ENCODE peak calls at places on chromosomes 11 and 22, in eight cellular contexts. One of them, this sample, is unnamed.

GRCh38 chr22:19109198-19110063 is 12.8 kb downstream of the DGCR2 start:
- DNase-seq in RWPE1: peak; percentile 55
- DNase-seq in astrocyte of the cerebellum: no peak
- DNase-seq in tibial nerve: no peak
- DNase-seq in cardiac muscle cell: peak; percentile 87
- DNase-seq in foreskin fibroblast: peak; percentile 48
- DNase-seq in pancreas: no peak
- DNase-seq in heart left ventricle: no peak
- DNase-seq in this sample: no peak

GRCh38 chr11:76768091-76769047 is 14.8 kb upstream of the TSKU start:
- DNase-seq in RWPE1: no peak
- DNase-seq in astrocyte of the cerebellum: no peak
- DNase-seq in tibial nerve: no peak
- DNase-seq in cardiac muscle cell: peak; percentile 34
- DNase-seq in foreskin fibroblast: no peak
- DNase-seq in pancreas: no peak
- DNase-seq in heart left ventricle: peak; percentile 54
- DNase-seq in this sample: no peak

GRCh38 chr22:41638748-41639147 is 17.7 kb downstream of the XRCC6 start:
- DNase-seq in RWPE1: no peak
- DNase-seq in astrocyte of the cerebellum: no peak
- DNase-seq in tibial nerve: no peak
- DNase-seq in cardiac muscle cell: no peak
- DNase-seq in foreskin fibroblast: no peak
- DNase-seq in pancreas: no peak
- DNase-seq in heart left ventricle: no peak
- DNase-seq in this sample: no peak

GRCh38 chr11:100872951-100873350 is 185.9 kb downstream of the ARHGAP42 start:
- DNase-seq in RWPE1: no peak
- DNase-seq in astrocyte of the cerebellum: no peak
- DNase-seq in tibial nerve: no peak
- DNase-seq in cardiac muscle cell: peak; percentile 26
- DNase-seq in foreskin fibroblast: no peak
- DNase-seq in pancreas: no peak
- DNase-seq in heart left ventricle: no peak
- DNase-seq in this sample: no peak

GRCh38 chr11:47980907-47981621 is 705 bp downstream of the PTPRJ start:
- DNase-seq in RWPE1: peak; percentile 43
- DNase-seq in astrocyte of the cerebellum: no peak
- DNase-seq in tibial nerve: no peak
- DNase-seq in cardiac muscle cell: peak; percentile 54
- DNase-seq in foreskin fibroblast: peak; percentile 30
- DNase-seq in pancreas: peak; percentile 73
- DNase-seq in heart left ventricle: peak; percentile 55
- DNase-seq in this sample: peak; percentile 39

GRCh38 chr11:116421529-116422185 is 351.1 kb downstream of the BUD13 start:
- DNase-seq in RWPE1: no peak
- DNase-seq in astrocyte of the cerebellum: no peak
- DNase-seq in tibial nerve: no peak
- DNase-seq in cardiac muscle cell: no peak
- DNase-seq in foreskin fibroblast: no peak
- DNase-seq in pancreas: no peak
- DNase-seq in heart left ventricle: no peak
- DNase-seq in this sample: no peak

GRCh38 chr11:27207025-27207650 is 155.9 kb downstream of the CCDC34 start:
- DNase-seq in RWPE1: no peak
- DNase-seq in astrocyte of the cerebellum: no peak
- DNase-seq in tibial nerve: no peak
- DNase-seq in cardiac muscle cell: no peak
- DNase-seq in foreskin fibroblast: no peak
- DNase-seq in pancreas: no peak
- DNase-seq in heart left ventricle: no peak
- DNase-seq in this sample: no peak

GRCh38 chr11:46202149-46202548 is 75.3 kb upstream of the CREB3L1 start:
- DNase-seq in RWPE1: no peak
- DNase-seq in astrocyte of the cerebellum: no peak
- DNase-seq in tibial nerve: no peak
- DNase-seq in cardiac muscle cell: no peak
- DNase-seq in foreskin fibroblast: no peak
- DNase-seq in pancreas: no peak
- DNase-seq in heart left ventricle: no peak
- DNase-seq in this sample: no peak

GRCh38 chr11:65363770-65364169 is 9.2 kb downstream of the TIGD3 start:
- DNase-seq in RWPE1: no peak
- DNase-seq in astrocyte of the cerebellum: no peak
- DNase-seq in tibial nerve: no peak
- DNase-seq in cardiac muscle cell: peak; percentile 52
- DNase-seq in foreskin fibroblast: no peak
- DNase-seq in pancreas: no peak
- DNase-seq in heart left ventricle: no peak
- DNase-seq in this sample: no peak

GRCh38 chr11:100543386-100543785 is 143.7 kb upstream of the ARHGAP42 start:
- DNase-seq in RWPE1: no peak
- DNase-seq in astrocyte of the cerebellum: no peak
- DNase-seq in tibial nerve: no peak
- DNase-seq in cardiac muscle cell: no peak
- DNase-seq in foreskin fibroblast: no peak
- DNase-seq in pancreas: no peak
- DNase-seq in heart left ventricle: no peak
- DNase-seq in this sample: no peak

GRCh38 chr11:72227316-72228228 is 3.0 kb downstream of the INPPL1 start:
- DNase-seq in RWPE1: no peak
- DNase-seq in astrocyte of the cerebellum: peak; percentile 51
- DNase-seq in tibial nerve: no peak
- DNase-seq in cardiac muscle cell: no peak
- DNase-seq in foreskin fibroblast: no peak
- DNase-seq in pancreas: peak; percentile 26
- DNase-seq in heart left ventricle: no peak
- DNase-seq in this sample: no peak

GRCh38 chr11:116334596-116334995 is 438.2 kb downstream of the BUD13 start:
- DNase-seq in RWPE1: no peak
- DNase-seq in astrocyte of the cerebellum: no peak
- DNase-seq in tibial nerve: no peak
- DNase-seq in cardiac muscle cell: no peak
- DNase-seq in foreskin fibroblast: no peak
- DNase-seq in pancreas: no peak
- DNase-seq in heart left ventricle: no peak
- DNase-seq in this sample: no peak

GRCh38 chr11:72930011-72930410 is 115.8 kb downstream of the ATG16L2 start:
- DNase-seq in RWPE1: no peak
- DNase-seq in astrocyte of the cerebellum: no peak
- DNase-seq in tibial nerve: no peak
- DNase-seq in cardiac muscle cell: peak; percentile 61
- DNase-seq in foreskin fibroblast: no peak
- DNase-seq in pancreas: no peak
- DNase-seq in heart left ventricle: no peak
- DNase-seq in this sample: no peak

GRCh38 chr11:78801161-78801884 is 226.7 kb upstream of the NARS2 start:
- DNase-seq in RWPE1: no peak
- DNase-seq in astrocyte of the cerebellum: peak; percentile 91
- DNase-seq in tibial nerve: no peak
- DNase-seq in cardiac muscle cell: peak; percentile 91
- DNase-seq in foreskin fibroblast: peak; percentile 95
- DNase-seq in pancreas: no peak
- DNase-seq in heart left ventricle: no peak
- DNase-seq in this sample: no peak

GRCh38 chr11:78039919-78040671 is 17.0 kb upstream of the KCTD14 start:
- DNase-seq in RWPE1: peak; percentile 65
- DNase-seq in astrocyte of the cerebellum: no peak
- DNase-seq in tibial nerve: peak; percentile 33
- DNase-seq in cardiac muscle cell: peak; percentile 91
- DNase-seq in foreskin fibroblast: peak; percentile 92
- DNase-seq in pancreas: peak; percentile 68
- DNase-seq in heart left ventricle: peak; percentile 72
- DNase-seq in this sample: no peak

GRCh38 chr11:94998285-94998684 is 24.8 kb downstream of the KDM4D start:
- DNase-seq in RWPE1: no peak
- DNase-seq in astrocyte of the cerebellum: no peak
- DNase-seq in tibial nerve: no peak
- DNase-seq in cardiac muscle cell: no peak
- DNase-seq in foreskin fibroblast: no peak
- DNase-seq in pancreas: no peak
- DNase-seq in heart left ventricle: no peak
- DNase-seq in this sample: no peak

GRCh38 chr11:94993400-94993943 is 20.0 kb downstream of the KDM4D start:
- DNase-seq in RWPE1: no peak
- DNase-seq in astrocyte of the cerebellum: no peak
- DNase-seq in tibial nerve: no peak
- DNase-seq in cardiac muscle cell: no peak
- DNase-seq in foreskin fibroblast: no peak
- DNase-seq in pancreas: no peak
- DNase-seq in heart left ventricle: no peak
- DNase-seq in this sample: no peak

GRCh38 chr11:94997437-94997836 is 23.9 kb downstream of the KDM4D start:
- DNase-seq in RWPE1: no peak
- DNase-seq in astrocyte of the cerebellum: no peak
- DNase-seq in tibial nerve: no peak
- DNase-seq in cardiac muscle cell: no peak
- DNase-seq in foreskin fibroblast: no peak
- DNase-seq in pancreas: no peak
- DNase-seq in heart left ventricle: no peak
- DNase-seq in this sample: no peak
- TF ChIP-seq CTCF in RWPE1: no peak
- TF ChIP-seq CTCF in astrocyte of the cerebellum: peak; percentile 16
- TF ChIP-seq CTCF in tibial nerve: no peak
- TF ChIP-seq CTCF in cardiac muscle cell: no peak
- TF ChIP-seq CTCF in foreskin fibroblast: no peak
- TF ChIP-seq CTCF in pancreas: no peak
- TF ChIP-seq CTCF in heart left ventricle: no peak
- TF ChIP-seq CTCF in this sample: no peak

GRCh38 chr11:43810929-43811596 is 69.6 kb upstream of the ALKBH3 start:
- DNase-seq in RWPE1: no peak
- DNase-seq in astrocyte of the cerebellum: no peak
- DNase-seq in tibial nerve: no peak
- DNase-seq in cardiac muscle cell: peak; percentile 37
- DNase-seq in foreskin fibroblast: no peak
- DNase-seq in pancreas: no peak
- DNase-seq in heart left ventricle: no peak
- DNase-seq in this sample: no peak
- TF ChIP-seq CTCF in RWPE1: no peak
- TF ChIP-seq CTCF in astrocyte of the cerebellum: peak; percentile 45
- TF ChIP-seq CTCF in tibial nerve: no peak
- TF ChIP-seq CTCF in cardiac muscle cell: peak; percentile 43
- TF ChIP-seq CTCF in foreskin fibroblast: peak; percentile 18
- TF ChIP-seq CTCF in pancreas: no peak
- TF ChIP-seq CTCF in heart left ventricle: peak; percentile 47
- TF ChIP-seq CTCF in this sample: no peak

GRCh38 chr11:117928818-117929567 is at the start of gene TMPRSS13:
- DNase-seq in RWPE1: peak; percentile 85
- DNase-seq in astrocyte of the cerebellum: no peak
- DNase-seq in tibial nerve: no peak
- DNase-seq in cardiac muscle cell: no peak
- DNase-seq in foreskin fibroblast: no peak
- DNase-seq in pancreas: no peak
- DNase-seq in heart left ventricle: no peak
- DNase-seq in this sample: no peak

GRCh38 chr11:117929568-117930207 is 486 bp upstream of the TMPRSS13 start:
- DNase-seq in RWPE1: no peak
- DNase-seq in astrocyte of the cerebellum: no peak
- DNase-seq in tibial nerve: no peak
- DNase-seq in cardiac muscle cell: no peak
- DNase-seq in foreskin fibroblast: no peak
- DNase-seq in pancreas: no peak
- DNase-seq in heart left ventricle: no peak
- DNase-seq in this sample: no peak

GRCh38 chr11:117925198-117925925 is 3.8 kb downstream of the TMPRSS13 start:
- DNase-seq in RWPE1: no peak
- DNase-seq in astrocyte of the cerebellum: no peak
- DNase-seq in tibial nerve: no peak
- DNase-seq in cardiac muscle cell: no peak
- DNase-seq in foreskin fibroblast: no peak
- DNase-seq in pancreas: no peak
- DNase-seq in heart left ventricle: no peak
- DNase-seq in this sample: no peak

GRCh38 chr11:117930208-117930570 is 987 bp upstream of the TMPRSS13 start:
- DNase-seq in RWPE1: no peak
- DNase-seq in astrocyte of the cerebellum: no peak
- DNase-seq in tibial nerve: no peak
- DNase-seq in cardiac muscle cell: no peak
- DNase-seq in foreskin fibroblast: no peak
- DNase-seq in pancreas: no peak
- DNase-seq in heart left ventricle: no peak
- DNase-seq in this sample: no peak

DNA sequence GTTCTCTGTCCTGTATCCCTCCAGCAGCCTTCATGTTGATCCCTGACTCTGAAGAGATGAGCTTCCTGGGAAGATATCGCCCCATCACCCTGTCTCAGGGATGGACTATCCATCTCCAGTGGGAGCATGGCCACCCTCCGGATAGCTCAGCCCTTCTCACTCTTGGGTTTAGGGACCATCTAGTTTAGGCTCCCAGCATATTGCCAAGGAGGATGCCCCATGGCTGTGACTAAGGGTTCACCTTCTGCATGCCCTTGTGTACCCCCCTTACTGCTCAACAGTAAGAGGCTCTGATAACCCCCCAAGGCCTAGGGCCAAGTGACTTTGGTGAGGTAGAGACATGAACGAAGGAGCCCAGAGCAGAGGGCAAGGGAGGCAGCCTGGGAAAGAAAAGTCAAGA is 1.3 kb downstream of the TMPRSS13 start:
- DNase-seq in RWPE1: no peak
- DNase-seq in astrocyte of the cerebellum: no peak
- DNase-seq in tibial nerve: no peak
- DNase-seq in cardiac muscle cell: no peak
- DNase-seq in foreskin fibroblast: no peak
- DNase-seq in pancreas: no peak
- DNase-seq in heart left ventricle: no peak
- DNase-seq in this sample: no peak
- TF ChIP-seq CTCF in RWPE1: no peak
- TF ChIP-seq CTCF in astrocyte of the cerebellum: no peak
- TF ChIP-seq CTCF in tibial nerve: no peak
- TF ChIP-seq CTCF in cardiac muscle cell: no peak
- TF ChIP-seq CTCF in foreskin fibroblast: no peak
- TF ChIP-seq CTCF in pancreas: no peak
- TF ChIP-seq CTCF in heart left ventricle: no peak
- TF ChIP-seq CTCF in this sample: no peak

DNA sequence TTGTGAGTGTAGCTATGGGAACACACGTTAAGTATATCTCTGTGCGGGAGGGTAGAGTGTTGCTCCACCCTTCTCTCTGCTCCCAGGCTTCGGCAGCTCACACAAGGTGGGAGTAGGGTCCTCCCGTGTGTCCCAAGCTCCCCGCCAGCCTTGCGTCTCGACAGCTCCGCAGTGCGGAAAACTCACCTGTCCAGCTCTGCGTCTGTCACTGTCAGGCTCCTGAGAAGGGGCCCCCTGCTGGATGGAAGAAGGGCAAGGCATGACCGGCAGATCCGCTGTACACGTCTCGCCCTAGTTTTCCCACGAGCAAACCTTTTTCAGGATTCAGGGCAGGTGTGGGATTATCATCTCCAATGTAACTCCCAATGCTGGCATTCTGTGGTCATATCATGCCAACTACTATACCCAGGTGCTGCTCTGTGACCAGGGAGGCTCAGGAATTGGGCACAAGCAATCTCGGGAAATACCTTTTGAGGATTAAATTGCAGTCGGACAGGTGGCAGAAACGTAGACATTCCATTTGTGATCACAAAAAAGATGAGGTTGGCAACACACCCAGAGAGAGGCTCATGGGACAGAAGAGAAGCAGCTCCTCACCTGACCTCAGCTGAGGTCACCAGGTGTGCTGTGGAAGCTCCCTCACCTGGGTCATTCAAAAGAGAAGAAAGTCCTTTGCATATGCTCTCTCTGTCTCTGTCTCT is 314.0 kb upstream of the B3GAT1 start:
- DNase-seq in RWPE1: peak; percentile 49
- DNase-seq in astrocyte of the cerebellum: no peak
- DNase-seq in tibial nerve: no peak
- DNase-seq in cardiac muscle cell: no peak
- DNase-seq in foreskin fibroblast: no peak
- DNase-seq in pancreas: peak; percentile 40
- DNase-seq in heart left ventricle: no peak
- DNase-seq in this sample: no peak
- TF ChIP-seq CTCF in RWPE1: no peak
- TF ChIP-seq CTCF in astrocyte of the cerebellum: no peak
- TF ChIP-seq CTCF in tibial nerve: no peak
- TF ChIP-seq CTCF in cardiac muscle cell: no peak
- TF ChIP-seq CTCF in foreskin fibroblast: no peak
- TF ChIP-seq CTCF in pancreas: peak; percentile 22
- TF ChIP-seq CTCF in heart left ventricle: no peak
- TF ChIP-seq CTCF in this sample: no peak

This sample was measured in natural killer cell.